ENCODE peak calls at places on chromosome 1, in nine cellular contexts. One of them, this sample, is unnamed.
A peak's percentile ranks its signal among the peaks of the same experiment; 100 is the strongest.

GRCh38 chr1:158506369-158506987 is 34.5 kb downstream of the OR10R2 start:
- DNase-seq in heart left ventricle: no peak
- DNase-seq in endothelial cell of umbilical vein: peak; percentile 43
- DNase-seq in body of pancreas: peak; percentile 14
- DNase-seq in GM12878: peak; percentile 8
- DNase-seq in transverse colon: peak; percentile 19
- DNase-seq in ovary: no peak
- DNase-seq in adrenal gland: peak; percentile 66
- DNase-seq in prostate gland: no peak
- DNase-seq in this sample: peak; percentile 2

GRCh38 chr1:201221201-201221846 is 30.7 kb downstream of the IGFN1 start:
- DNase-seq in heart left ventricle: no peak
- DNase-seq in endothelial cell of umbilical vein: no peak
- DNase-seq in body of pancreas: no peak
- DNase-seq in GM12878: no peak
- DNase-seq in transverse colon: no peak
- DNase-seq in ovary: no peak
- DNase-seq in adrenal gland: no peak
- DNase-seq in prostate gland: no peak
- DNase-seq in this sample: no peak

GRCh38 chr1:29539971-29540370 is 303.6 kb downstream of the PTPRU start:
- DNase-seq in heart left ventricle: no peak
- DNase-seq in endothelial cell of umbilical vein: no peak
- DNase-seq in body of pancreas: no peak
- DNase-seq in GM12878: no peak
- DNase-seq in transverse colon: no peak
- DNase-seq in ovary: no peak
- DNase-seq in adrenal gland: no peak
- DNase-seq in prostate gland: no peak
- DNase-seq in this sample: no peak

GRCh38 chr1:119279441-119280415 is 88.9 kb upstream of the HAO2 start:
- DNase-seq in heart left ventricle: no peak
- DNase-seq in endothelial cell of umbilical vein: peak; percentile 79
- DNase-seq in body of pancreas: no peak
- DNase-seq in GM12878: no peak
- DNase-seq in transverse colon: no peak
- DNase-seq in ovary: peak; percentile 21
- DNase-seq in adrenal gland: peak; percentile 57
- DNase-seq in prostate gland: no peak
- DNase-seq in this sample: peak; percentile 33

GRCh38 chr1:116986531-116987255 is 14.9 kb upstream of the CD101 start:
- DNase-seq in heart left ventricle: no peak
- DNase-seq in endothelial cell of umbilical vein: no peak
- DNase-seq in body of pancreas: no peak
- DNase-seq in GM12878: no peak
- DNase-seq in transverse colon: no peak
- DNase-seq in ovary: no peak
- DNase-seq in adrenal gland: no peak
- DNase-seq in prostate gland: no peak
- DNase-seq in this sample: no peak

GRCh38 chr1:213669964-213670691 is 317.6 kb upstream of the PROX1 start:
- DNase-seq in heart left ventricle: no peak
- DNase-seq in endothelial cell of umbilical vein: no peak
- DNase-seq in body of pancreas: no peak
- DNase-seq in GM12878: no peak
- DNase-seq in transverse colon: peak; percentile 37
- DNase-seq in ovary: no peak
- DNase-seq in adrenal gland: no peak
- DNase-seq in prostate gland: no peak
- DNase-seq in this sample: no peak

GRCh38 chr1:206608108-206608698 is 4.1 kb downstream of the EIF2D start:
- DNase-seq in heart left ventricle: no peak
- DNase-seq in endothelial cell of umbilical vein: peak; percentile 36
- DNase-seq in body of pancreas: peak; percentile 42
- DNase-seq in GM12878: no peak
- DNase-seq in transverse colon: peak; percentile 34
- DNase-seq in ovary: no peak
- DNase-seq in adrenal gland: no peak
- DNase-seq in prostate gland: no peak
- DNase-seq in this sample: no peak

GRCh38 chr1:37919277-37919676 is 27.6 kb downstream of the INPP5B start:
- DNase-seq in heart left ventricle: no peak
- DNase-seq in endothelial cell of umbilical vein: no peak
- DNase-seq in body of pancreas: no peak
- DNase-seq in GM12878: no peak
- DNase-seq in transverse colon: no peak
- DNase-seq in ovary: no peak
- DNase-seq in adrenal gland: no peak
- DNase-seq in prostate gland: no peak
- DNase-seq in this sample: no peak

GRCh38 chr1:238710697-238711096 is 675.7 kb upstream of the CHRM3 start:
- DNase-seq in heart left ventricle: no peak
- DNase-seq in endothelial cell of umbilical vein: no peak
- DNase-seq in body of pancreas: no peak
- DNase-seq in GM12878: no peak
- DNase-seq in transverse colon: no peak
- DNase-seq in ovary: no peak
- DNase-seq in adrenal gland: no peak
- DNase-seq in prostate gland: no peak
- DNase-seq in this sample: no peak

GRCh38 chr1:160755864-160756616 is 17.0 kb downstream of the SLAMF7 start:
- DNase-seq in heart left ventricle: no peak
- DNase-seq in endothelial cell of umbilical vein: no peak
- DNase-seq in body of pancreas: no peak
- DNase-seq in GM12878: no peak
- DNase-seq in transverse colon: no peak
- DNase-seq in ovary: no peak
- DNase-seq in adrenal gland: no peak
- DNase-seq in prostate gland: no peak
- DNase-seq in this sample: no peak

GRCh38 chr1:160756617-160757206 is 17.7 kb downstream of the SLAMF7 start:
- DNase-seq in heart left ventricle: no peak
- DNase-seq in endothelial cell of umbilical vein: no peak
- DNase-seq in body of pancreas: no peak
- DNase-seq in GM12878: no peak
- DNase-seq in transverse colon: no peak
- DNase-seq in ovary: no peak
- DNase-seq in adrenal gland: no peak
- DNase-seq in prostate gland: no peak
- DNase-seq in this sample: no peak

GRCh38 chr1:160752926-160753325 is 13.9 kb downstream of the SLAMF7 start:
- DNase-seq in heart left ventricle: no peak
- DNase-seq in endothelial cell of umbilical vein: no peak
- DNase-seq in body of pancreas: no peak
- DNase-seq in GM12878: no peak
- DNase-seq in transverse colon: no peak
- DNase-seq in ovary: no peak
- DNase-seq in adrenal gland: peak; percentile 35
- DNase-seq in prostate gland: no peak
- DNase-seq in this sample: no peak

GRCh38 chr1:160750608-160751007 is 11.6 kb downstream of the SLAMF7 start:
- DNase-seq in heart left ventricle: no peak
- DNase-seq in endothelial cell of umbilical vein: no peak
- DNase-seq in body of pancreas: no peak
- DNase-seq in GM12878: no peak
- DNase-seq in transverse colon: no peak
- DNase-seq in ovary: no peak
- DNase-seq in adrenal gland: no peak
- DNase-seq in prostate gland: no peak
- DNase-seq in this sample: no peak

GRCh38 chr1:160753629-160754028 is 14.6 kb downstream of the SLAMF7 start:
- DNase-seq in heart left ventricle: no peak
- DNase-seq in endothelial cell of umbilical vein: no peak
- DNase-seq in body of pancreas: no peak
- DNase-seq in GM12878: no peak
- DNase-seq in transverse colon: no peak
- DNase-seq in ovary: no peak
- DNase-seq in adrenal gland: no peak
- DNase-seq in prostate gland: no peak
- DNase-seq in this sample: no peak
- TF ChIP-seq POLR2A in heart left ventricle: no peak
- TF ChIP-seq POLR2A in endothelial cell of umbilical vein: no peak
- TF ChIP-seq POLR2A in body of pancreas: no peak
- TF ChIP-seq POLR2A in GM12878: peak; percentile 44
- TF ChIP-seq POLR2A in transverse colon: no peak
- TF ChIP-seq POLR2A in ovary: no peak
- TF ChIP-seq POLR2A in adrenal gland: no peak
- TF ChIP-seq POLR2A in prostate gland: no peak
- TF ChIP-seq POLR2A in this sample: no peak

DNA sequence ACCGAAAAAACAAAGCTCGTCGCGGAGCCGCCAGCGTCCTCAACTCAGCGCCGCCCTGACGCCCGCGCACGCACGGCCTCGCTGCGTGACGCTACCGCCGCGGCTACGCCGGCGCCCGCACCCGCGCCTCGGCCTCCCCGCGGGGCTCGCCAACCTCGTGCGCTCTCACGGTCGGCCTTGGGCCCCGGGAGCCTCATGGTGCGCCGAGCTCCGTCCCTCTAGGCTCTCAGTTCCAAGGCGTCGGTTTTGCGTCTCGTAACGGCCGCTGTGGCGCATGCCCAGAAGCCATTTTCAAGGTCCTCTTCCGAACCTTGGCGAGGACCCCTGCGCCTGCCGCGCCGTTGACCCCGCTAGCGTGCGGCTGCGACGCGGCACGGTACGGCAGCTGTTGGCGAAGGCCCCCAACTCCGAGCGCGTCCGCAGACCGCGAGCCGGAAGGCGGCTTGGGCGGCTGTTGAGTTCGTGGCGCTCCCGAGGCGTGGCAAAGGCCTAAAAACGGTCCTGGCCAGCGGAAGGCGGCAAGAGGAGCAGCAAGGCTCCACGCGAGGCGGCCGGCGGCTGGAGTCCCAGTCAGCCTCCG is at the start of gene HENMT1:
- DNase-seq in heart left ventricle: peak; percentile 65
- DNase-seq in endothelial cell of umbilical vein: peak; percentile 85
- DNase-seq in body of pancreas: peak; percentile 48
- DNase-seq in GM12878: peak; percentile 23
- DNase-seq in transverse colon: peak; percentile 66
- DNase-seq in ovary: peak; percentile 78
- DNase-seq in adrenal gland: peak; percentile 63
- DNase-seq in prostate gland: peak; percentile 15
- DNase-seq in this sample: no peak
- TF ChIP-seq POLR2A in heart left ventricle: no peak
- TF ChIP-seq POLR2A in endothelial cell of umbilical vein: no peak
- TF ChIP-seq POLR2A in body of pancreas: no peak
- TF ChIP-seq POLR2A in GM12878: peak; percentile 93
- TF ChIP-seq POLR2A in transverse colon: peak; percentile 44
- TF ChIP-seq POLR2A in ovary: no peak
- TF ChIP-seq POLR2A in adrenal gland: peak; percentile 39
- TF ChIP-seq POLR2A in prostate gland: peak; percentile 11
- TF ChIP-seq POLR2A in this sample: no peak

GRCh38 chr1:45583666-45584350 is at the start of gene NASP:
- DNase-seq in heart left ventricle: peak; percentile 90
- DNase-seq in endothelial cell of umbilical vein: peak; percentile 91
- DNase-seq in body of pancreas: peak; percentile 89
- DNase-seq in GM12878: no peak
- DNase-seq in transverse colon: peak; percentile 92
- DNase-seq in ovary: peak; percentile 94
- DNase-seq in adrenal gland: peak; percentile 93
- DNase-seq in prostate gland: peak; percentile 88
- DNase-seq in this sample: peak; percentile 62
- TF ChIP-seq POLR2A in heart left ventricle: no peak
- TF ChIP-seq POLR2A in endothelial cell of umbilical vein: peak; percentile 98
- TF ChIP-seq POLR2A in body of pancreas: peak; percentile 70
- TF ChIP-seq POLR2A in GM12878: peak; percentile 98
- TF ChIP-seq POLR2A in transverse colon: peak; percentile 90
- TF ChIP-seq POLR2A in ovary: peak; percentile 92
- TF ChIP-seq POLR2A in adrenal gland: peak; percentile 90
- TF ChIP-seq POLR2A in prostate gland: peak; percentile 77
- TF ChIP-seq POLR2A in this sample: peak; percentile 84

GRCh38 chr1:174243451-174244000 is 84.2 kb downstream of the RABGAP1L start:
- DNase-seq in heart left ventricle: no peak
- DNase-seq in endothelial cell of umbilical vein: no peak
- DNase-seq in body of pancreas: no peak
- DNase-seq in GM12878: no peak
- DNase-seq in transverse colon: no peak
- DNase-seq in ovary: no peak
- DNase-seq in adrenal gland: no peak
- DNase-seq in prostate gland: no peak
- DNase-seq in this sample: no peak
- TF ChIP-seq POLR2A in heart left ventricle: no peak
- TF ChIP-seq POLR2A in endothelial cell of umbilical vein: no peak
- TF ChIP-seq POLR2A in body of pancreas: no peak
- TF ChIP-seq POLR2A in GM12878: no peak
- TF ChIP-seq POLR2A in transverse colon: no peak
- TF ChIP-seq POLR2A in ovary: no peak
- TF ChIP-seq POLR2A in adrenal gland: no peak
- TF ChIP-seq POLR2A in prostate gland: no peak
- TF ChIP-seq POLR2A in this sample: no peak

GRCh38 chr1:48221657-48222056 is 859 bp upstream of the SLC5A9 start:
- DNase-seq in heart left ventricle: no peak
- DNase-seq in endothelial cell of umbilical vein: no peak
- DNase-seq in body of pancreas: no peak
- DNase-seq in GM12878: no peak
- DNase-seq in transverse colon: no peak
- DNase-seq in ovary: no peak
- DNase-seq in adrenal gland: no peak
- DNase-seq in prostate gland: no peak
- DNase-seq in this sample: no peak

GRCh38 chr1:48219803-48220202 is 2.7 kb upstream of the SLC5A9 start:
- DNase-seq in heart left ventricle: no peak
- DNase-seq in endothelial cell of umbilical vein: no peak
- DNase-seq in body of pancreas: no peak
- DNase-seq in GM12878: no peak
- DNase-seq in transverse colon: no peak
- DNase-seq in ovary: no peak
- DNase-seq in adrenal gland: no peak
- DNase-seq in prostate gland: no peak
- DNase-seq in this sample: no peak

GRCh38 chr1:48221122-48221521 is 1.4 kb upstream of the SLC5A9 start:
- DNase-seq in heart left ventricle: no peak
- DNase-seq in endothelial cell of umbilical vein: no peak
- DNase-seq in body of pancreas: no peak
- DNase-seq in GM12878: no peak
- DNase-seq in transverse colon: no peak
- DNase-seq in ovary: no peak
- DNase-seq in adrenal gland: no peak
- DNase-seq in prostate gland: no peak
- DNase-seq in this sample: no peak

GRCh38 chr1:48223372-48224081 is 1.0 kb downstream of the SLC5A9 start:
- DNase-seq in heart left ventricle: no peak
- DNase-seq in endothelial cell of umbilical vein: no peak
- DNase-seq in body of pancreas: peak; percentile 37
- DNase-seq in GM12878: no peak
- DNase-seq in transverse colon: peak; percentile 55
- DNase-seq in ovary: no peak
- DNase-seq in adrenal gland: no peak
- DNase-seq in prostate gland: no peak
- DNase-seq in this sample: no peak

GRCh38 chr1:48222501-48223242 is at the start of gene SLC5A9:
- DNase-seq in heart left ventricle: no peak
- DNase-seq in endothelial cell of umbilical vein: no peak
- DNase-seq in body of pancreas: peak; percentile 65
- DNase-seq in GM12878: no peak
- DNase-seq in transverse colon: peak; percentile 35
- DNase-seq in ovary: no peak
- DNase-seq in adrenal gland: no peak
- DNase-seq in prostate gland: no peak
- DNase-seq in this sample: no peak
- TF ChIP-seq POLR2A in heart left ventricle: no peak
- TF ChIP-seq POLR2A in endothelial cell of umbilical vein: no peak
- TF ChIP-seq POLR2A in body of pancreas: no peak
- TF ChIP-seq POLR2A in GM12878: no peak
- TF ChIP-seq POLR2A in transverse colon: no peak
- TF ChIP-seq POLR2A in ovary: no peak
- TF ChIP-seq POLR2A in adrenal gland: no peak
- TF ChIP-seq POLR2A in prostate gland: no peak
- TF ChIP-seq POLR2A in this sample: no peak